ENCODE peak calls at places on chromosomes 16 and 17, in ten cellular contexts. One of them, this sample, is unnamed.

GRCh38 chr17:28327031-28327607 is 8.1 kb downstream of the TMEM97 start:
- DNase-seq in lung microvascular endothelial cell: no peak
- DNase-seq in HTR-8/SVneo: no peak
- DNase-seq in kidney tubule cell: no peak
- DNase-seq in HS-27A: no peak
- DNase-seq in globus pallidus: no peak
- DNase-seq in hepatocyte: no peak
- DNase-seq in amniotic stem cell: no peak
- DNase-seq in coronary artery: peak
- DNase-seq in NCI-H446 treated with DMSO at 0.1 percent for 48 hours: no peak
- DNase-seq in this sample: no peak

GRCh38 chr16:82995286-82995926 is 368.6 kb downstream of the CDH13 start:
- DNase-seq in lung microvascular endothelial cell: no peak
- DNase-seq in HS-27A: no peak
- DNase-seq in globus pallidus: no peak
- DNase-seq in HTR-8/SVneo: peak
- DNase-seq in hepatocyte: no peak
- DNase-seq in kidney tubule cell: no peak
- DNase-seq in coronary artery: no peak
- DNase-seq in amniotic stem cell: no peak
- DNase-seq in NCI-H446 treated with DMSO at 0.1 percent for 48 hours: no peak
- DNase-seq in this sample: no peak

GRCh38 chr17:82013341-82013740 is 9.3 kb downstream of the CENPX start:
- DNase-seq in coronary artery: no peak
- DNase-seq in NCI-H446 treated with DMSO at 0.1 percent for 48 hours: no peak
- DNase-seq in globus pallidus: no peak
- DNase-seq in hepatocyte: peak
- DNase-seq in amniotic stem cell: no peak
- DNase-seq in HTR-8/SVneo: no peak
- DNase-seq in lung microvascular endothelial cell: no peak
- DNase-seq in HS-27A: no peak
- DNase-seq in kidney tubule cell: no peak
- DNase-seq in this sample: no peak

GRCh38 chr17:39306028-39306427 is 80.3 kb upstream of the STAC2 start:
- DNase-seq in amniotic stem cell: no peak
- DNase-seq in kidney tubule cell: no peak
- DNase-seq in HS-27A: no peak
- DNase-seq in hepatocyte: no peak
- DNase-seq in HTR-8/SVneo: no peak
- DNase-seq in globus pallidus: peak
- DNase-seq in NCI-H446 treated with DMSO at 0.1 percent for 48 hours: no peak
- DNase-seq in lung microvascular endothelial cell: no peak
- DNase-seq in coronary artery: no peak
- DNase-seq in this sample: no peak

GRCh38 chr17:32621612-32622312 is 135.0 kb downstream of the CDK5R1 start:
- DNase-seq in amniotic stem cell: no peak
- DNase-seq in hepatocyte: no peak
- DNase-seq in HTR-8/SVneo: no peak
- DNase-seq in coronary artery: no peak
- DNase-seq in lung microvascular endothelial cell: no peak
- DNase-seq in globus pallidus: no peak
- DNase-seq in NCI-H446 treated with DMSO at 0.1 percent for 48 hours: no peak
- DNase-seq in kidney tubule cell: no peak
- DNase-seq in HS-27A: no peak
- DNase-seq in this sample: no peak

GRCh38 chr17:1368588-1368987 is 31.4 kb downstream of the YWHAE start:
- DNase-seq in kidney tubule cell: no peak
- DNase-seq in hepatocyte: no peak
- DNase-seq in globus pallidus: no peak
- DNase-seq in coronary artery: no peak
- DNase-seq in HS-27A: no peak
- DNase-seq in NCI-H446 treated with DMSO at 0.1 percent for 48 hours: no peak
- DNase-seq in HTR-8/SVneo: no peak
- DNase-seq in amniotic stem cell: no peak
- DNase-seq in lung microvascular endothelial cell: no peak
- DNase-seq in this sample: no peak

GRCh38 chr17:64024215-64024654 is 3.8 kb upstream of the ICAM2 start:
- DNase-seq in NCI-H446 treated with DMSO at 0.1 percent for 48 hours: no peak
- DNase-seq in hepatocyte: peak
- DNase-seq in HTR-8/SVneo: no peak
- DNase-seq in lung microvascular endothelial cell: no peak
- DNase-seq in HS-27A: no peak
- DNase-seq in amniotic stem cell: no peak
- DNase-seq in coronary artery: no peak
- DNase-seq in globus pallidus: no peak
- DNase-seq in kidney tubule cell: no peak
- DNase-seq in this sample: no peak

GRCh38 chr16:4558026-4558425 is 1.9 kb downstream of the C16orf96 start:
- DNase-seq in hepatocyte: no peak
- DNase-seq in globus pallidus: no peak
- DNase-seq in amniotic stem cell: no peak
- DNase-seq in coronary artery: no peak
- DNase-seq in HS-27A: no peak
- DNase-seq in lung microvascular endothelial cell: no peak
- DNase-seq in HTR-8/SVneo: no peak
- DNase-seq in kidney tubule cell: no peak
- DNase-seq in NCI-H446 treated with DMSO at 0.1 percent for 48 hours: no peak
- DNase-seq in this sample: no peak

GRCh38 chr17:11511696-11512095 is 86.6 kb upstream of the DNAH9 start:
- DNase-seq in hepatocyte: peak
- DNase-seq in amniotic stem cell: no peak
- DNase-seq in NCI-H446 treated with DMSO at 0.1 percent for 48 hours: no peak
- DNase-seq in kidney tubule cell: no peak
- DNase-seq in lung microvascular endothelial cell: no peak
- DNase-seq in globus pallidus: no peak
- DNase-seq in HS-27A: no peak
- DNase-seq in HTR-8/SVneo: no peak
- DNase-seq in coronary artery: no peak
- DNase-seq in this sample: no peak

GRCh38 chr16:73739049-73739769 is 557.4 kb upstream of the PSMD7 start:
- DNase-seq in lung microvascular endothelial cell: no peak
- DNase-seq in HS-27A: no peak
- DNase-seq in amniotic stem cell: no peak
- DNase-seq in globus pallidus: no peak
- DNase-seq in hepatocyte: no peak
- DNase-seq in HTR-8/SVneo: no peak
- DNase-seq in kidney tubule cell: peak
- DNase-seq in coronary artery: no peak
- DNase-seq in NCI-H446 treated with DMSO at 0.1 percent for 48 hours: no peak
- DNase-seq in this sample: no peak